ENCODE peak calls at places on chromosomes 13 and 19, in seven cellular contexts. One of them, this sample, is unnamed.

GRCh38 chr13:51045450-51045849 is 65.6 kb downstream of the C13orf42 start:
- DNase-seq in DMS 273 treated with DMSO at 0.1 percent for 48 hours: no peak
- DNase-seq in activated CD4-positive, alpha-beta T cell treated with anti-CD3 and anti-CD28 coated beads for 4 hours: no peak
- DNase-seq in mammary epithelial cell: no peak
- DNase-seq in stimulated activated CD8-positive, alpha-beta memory T cell treated with anti-CD3 and anti-CD28 coated beads, Interleukin-4, amount 100 ng/mL, for 1 hour: no peak
- DNase-seq in kidney tubule cell: no peak
- DNase-seq in mucosa of gallbladder: no peak
- DNase-seq in this sample: no peak

GRCh38 chr19:48913114-48913513 is 13.0 kb downstream of the NUCB1 start:
- DNase-seq in DMS 273 treated with DMSO at 0.1 percent for 48 hours: no peak
- DNase-seq in stimulated activated CD8-positive, alpha-beta memory T cell treated with anti-CD3 and anti-CD28 coated beads, Interleukin-4, amount 100 ng/mL, for 1 hour: no peak
- DNase-seq in mucosa of gallbladder: no peak
- DNase-seq in activated CD4-positive, alpha-beta T cell treated with anti-CD3 and anti-CD28 coated beads for 4 hours: peak; percentile 13
- DNase-seq in kidney tubule cell: no peak
- DNase-seq in mammary epithelial cell: no peak
- DNase-seq in this sample: no peak

GRCh38 chr19:38665950-38666661 is 18.7 kb downstream of the ACTN4 start:
- DNase-seq in mammary epithelial cell: no peak
- DNase-seq in activated CD4-positive, alpha-beta T cell treated with anti-CD3 and anti-CD28 coated beads for 4 hours: no peak
- DNase-seq in kidney tubule cell: peak; percentile 62
- DNase-seq in stimulated activated CD8-positive, alpha-beta memory T cell treated with anti-CD3 and anti-CD28 coated beads, Interleukin-4, amount 100 ng/mL, for 1 hour: no peak
- DNase-seq in DMS 273 treated with DMSO at 0.1 percent for 48 hours: no peak
- DNase-seq in mucosa of gallbladder: peak; percentile 58
- DNase-seq in this sample: no peak

GRCh38 chr19:11194657-11195056 is 2.7 kb downstream of the KANK2 start:
- DNase-seq in DMS 273 treated with DMSO at 0.1 percent for 48 hours: no peak
- DNase-seq in stimulated activated CD8-positive, alpha-beta memory T cell treated with anti-CD3 and anti-CD28 coated beads, Interleukin-4, amount 100 ng/mL, for 1 hour: no peak
- DNase-seq in kidney tubule cell: no peak
- DNase-seq in mammary epithelial cell: no peak
- DNase-seq in mucosa of gallbladder: no peak
- DNase-seq in activated CD4-positive, alpha-beta T cell treated with anti-CD3 and anti-CD28 coated beads for 4 hours: no peak
- DNase-seq in this sample: no peak

GRCh38 chr13:36887758-36888521 is 32.1 kb downstream of the SMAD9 start:
- DNase-seq in kidney tubule cell: no peak
- DNase-seq in mammary epithelial cell: no peak
- DNase-seq in DMS 273 treated with DMSO at 0.1 percent for 48 hours: no peak
- DNase-seq in activated CD4-positive, alpha-beta T cell treated with anti-CD3 and anti-CD28 coated beads for 4 hours: no peak
- DNase-seq in stimulated activated CD8-positive, alpha-beta memory T cell treated with anti-CD3 and anti-CD28 coated beads, Interleukin-4, amount 100 ng/mL, for 1 hour: no peak
- DNase-seq in mucosa of gallbladder: no peak
- DNase-seq in this sample: no peak

GRCh38 chr13:71417205-71417604 is 449.8 kb downstream of the DACH1 start:
- DNase-seq in mucosa of gallbladder: no peak
- DNase-seq in kidney tubule cell: peak; percentile 38
- DNase-seq in activated CD4-positive, alpha-beta T cell treated with anti-CD3 and anti-CD28 coated beads for 4 hours: no peak
- DNase-seq in DMS 273 treated with DMSO at 0.1 percent for 48 hours: no peak
- DNase-seq in mammary epithelial cell: no peak
- DNase-seq in stimulated activated CD8-positive, alpha-beta memory T cell treated with anti-CD3 and anti-CD28 coated beads, Interleukin-4, amount 100 ng/mL, for 1 hour: no peak
- DNase-seq in this sample: no peak

GRCh38 chr19:3403489-3404323 is 37.3 kb downstream of the NFIC start:
- DNase-seq in kidney tubule cell: peak; percentile 66
- DNase-seq in mammary epithelial cell: peak; percentile 11
- DNase-seq in DMS 273 treated with DMSO at 0.1 percent for 48 hours: no peak
- DNase-seq in activated CD4-positive, alpha-beta T cell treated with anti-CD3 and anti-CD28 coated beads for 4 hours: no peak
- DNase-seq in mucosa of gallbladder: peak; percentile 87
- DNase-seq in stimulated activated CD8-positive, alpha-beta memory T cell treated with anti-CD3 and anti-CD28 coated beads, Interleukin-4, amount 100 ng/mL, for 1 hour: no peak
- DNase-seq in this sample: no peak

GRCh38 chr19:405138-405965 is 3.6 kb downstream of the C2CD4C start:
- DNase-seq in stimulated activated CD8-positive, alpha-beta memory T cell treated with anti-CD3 and anti-CD28 coated beads, Interleukin-4, amount 100 ng/mL, for 1 hour: no peak
- DNase-seq in mucosa of gallbladder: peak; percentile 60
- DNase-seq in kidney tubule cell: no peak
- DNase-seq in mammary epithelial cell: no peak
- DNase-seq in DMS 273 treated with DMSO at 0.1 percent for 48 hours: no peak
- DNase-seq in activated CD4-positive, alpha-beta T cell treated with anti-CD3 and anti-CD28 coated beads for 4 hours: no peak
- DNase-seq in this sample: no peak

GRCh38 chr13:37277435-37278144 is 172.1 kb upstream of the CSNK1A1L start:
- DNase-seq in stimulated activated CD8-positive, alpha-beta memory T cell treated with anti-CD3 and anti-CD28 coated beads, Interleukin-4, amount 100 ng/mL, for 1 hour: no peak
- DNase-seq in mucosa of gallbladder: no peak
- DNase-seq in activated CD4-positive, alpha-beta T cell treated with anti-CD3 and anti-CD28 coated beads for 4 hours: no peak
- DNase-seq in mammary epithelial cell: no peak
- DNase-seq in kidney tubule cell: no peak
- DNase-seq in DMS 273 treated with DMSO at 0.1 percent for 48 hours: no peak
- DNase-seq in this sample: no peak

GRCh38 chr19:3942790-3943409 is 10.0 kb downstream of the NMRK2 start:
- DNase-seq in activated CD4-positive, alpha-beta T cell treated with anti-CD3 and anti-CD28 coated beads for 4 hours: no peak
- DNase-seq in mucosa of gallbladder: no peak
- DNase-seq in kidney tubule cell: no peak
- DNase-seq in stimulated activated CD8-positive, alpha-beta memory T cell treated with anti-CD3 and anti-CD28 coated beads, Interleukin-4, amount 100 ng/mL, for 1 hour: no peak
- DNase-seq in DMS 273 treated with DMSO at 0.1 percent for 48 hours: no peak
- DNase-seq in mammary epithelial cell: no peak
- DNase-seq in this sample: no peak

GRCh38 chr19:6890938-6891337 is 3.6 kb downstream of the ADGRE1 start:
- DNase-seq in DMS 273 treated with DMSO at 0.1 percent for 48 hours: no peak
- DNase-seq in mucosa of gallbladder: no peak
- DNase-seq in mammary epithelial cell: no peak
- DNase-seq in kidney tubule cell: no peak
- DNase-seq in stimulated activated CD8-positive, alpha-beta memory T cell treated with anti-CD3 and anti-CD28 coated beads, Interleukin-4, amount 100 ng/mL, for 1 hour: no peak
- DNase-seq in activated CD4-positive, alpha-beta T cell treated with anti-CD3 and anti-CD28 coated beads for 4 hours: peak; percentile 31
- DNase-seq in this sample: no peak

GRCh38 chr13:97364827-97365226 is 69.1 kb upstream of the RAP2A start:
- DNase-seq in mucosa of gallbladder: no peak
- DNase-seq in mammary epithelial cell: no peak
- DNase-seq in DMS 273 treated with DMSO at 0.1 percent for 48 hours: no peak
- DNase-seq in stimulated activated CD8-positive, alpha-beta memory T cell treated with anti-CD3 and anti-CD28 coated beads, Interleukin-4, amount 100 ng/mL, for 1 hour: no peak
- DNase-seq in kidney tubule cell: no peak
- DNase-seq in activated CD4-positive, alpha-beta T cell treated with anti-CD3 and anti-CD28 coated beads for 4 hours: no peak
- DNase-seq in this sample: no peak

GRCh38 chr13:33483471-33483870 is 197.9 kb upstream of the STARD13 start:
- DNase-seq in mucosa of gallbladder: no peak
- DNase-seq in activated CD4-positive, alpha-beta T cell treated with anti-CD3 and anti-CD28 coated beads for 4 hours: no peak
- DNase-seq in DMS 273 treated with DMSO at 0.1 percent for 48 hours: no peak
- DNase-seq in mammary epithelial cell: peak; percentile 85
- DNase-seq in kidney tubule cell: peak; percentile 37
- DNase-seq in stimulated activated CD8-positive, alpha-beta memory T cell treated with anti-CD3 and anti-CD28 coated beads, Interleukin-4, amount 100 ng/mL, for 1 hour: no peak
- DNase-seq in this sample: no peak

GRCh38 chr13:23567792-23568480 is 2.3 kb upstream of the TNFRSF19 start:
- DNase-seq in kidney tubule cell: no peak
- DNase-seq in mucosa of gallbladder: no peak
- DNase-seq in stimulated activated CD8-positive, alpha-beta memory T cell treated with anti-CD3 and anti-CD28 coated beads, Interleukin-4, amount 100 ng/mL, for 1 hour: no peak
- DNase-seq in mammary epithelial cell: no peak
- DNase-seq in DMS 273 treated with DMSO at 0.1 percent for 48 hours: no peak
- DNase-seq in activated CD4-positive, alpha-beta T cell treated with anti-CD3 and anti-CD28 coated beads for 4 hours: no peak
- DNase-seq in this sample: no peak

GRCh38 chr13:111658150-111659100 is 338.0 kb downstream of the TEX29 start:
- DNase-seq in activated CD4-positive, alpha-beta T cell treated with anti-CD3 and anti-CD28 coated beads for 4 hours: no peak
- DNase-seq in stimulated activated CD8-positive, alpha-beta memory T cell treated with anti-CD3 and anti-CD28 coated beads, Interleukin-4, amount 100 ng/mL, for 1 hour: no peak
- DNase-seq in mammary epithelial cell: no peak
- DNase-seq in kidney tubule cell: peak; percentile 7
- DNase-seq in DMS 273 treated with DMSO at 0.1 percent for 48 hours: no peak
- DNase-seq in mucosa of gallbladder: no peak
- DNase-seq in this sample: no peak